ENCODE peak calls at places on chromosomes 5 and 9, in nine cellular contexts. M is cardiac fibroblast, O is dorsolateral prefrontal cortex, V is colonic mucosa, K is PC-9, G is body of pancreas, Z is foreskin keratinocyte, S is GM13977, Y is A549. C is an unnamed sample.

GRCh38 chr9:8734760-8735159 is 935.2 kb upstream of the DMAC1 start:
- DNase-seq in S (no peak), K (no peak), G (no peak), Y (peak; percentile 44), O (no peak), Z (no peak), V (no peak), M (no peak), C (no peak)

GRCh38 chr9:96550659-96551058 is 69.0 kb downstream of the CDC14B start:
- DNase-seq in Z (no peak), S (no peak), Y (no peak), G (no peak), M (no peak), O (no peak), K (no peak), V (no peak), C (no peak)

GRCh38 chr9:14907360-14907685 is 2.9 kb downstream of the FREM1 start:
- DNase-seq in Y (no peak), M (no peak), V (no peak), K (no peak), O (no peak), S (no peak), G (no peak), Z (no peak), C (no peak)

GRCh38 chr9:124493794-124494479 is 13.3 kb downstream of the NR5A1 start:
- DNase-seq in Y (no peak), Z (no peak), S (peak; percentile 77), V (no peak), K (no peak), M (no peak), G (no peak), O (no peak), C (peak; percentile 70)

GRCh38 chr5:118033686-118034338 is 954.5 kb downstream of the DTWD2 start:
- DNase-seq in Z (no peak), G (no peak), M (no peak), Y (no peak), O (no peak), K (no peak), V (no peak), S (no peak), C (no peak)

GRCh38 chr9:137724114-137724445 is 105.3 kb downstream of the EHMT1 start:
- DNase-seq in G (no peak), V (no peak), M (peak; percentile 54), K (no peak), O (no peak), S (no peak), Z (no peak), Y (no peak), C (no peak)

GRCh38 chr5:111834926-111835599 is 78.1 kb upstream of the NREP start:
- DNase-seq in O (no peak), Z (no peak), S (no peak), V (no peak), Y (no peak), G (no peak), M (peak; percentile 17), K (no peak), C (no peak)

GRCh38 chr5:53100606-53101005 is 9.0 kb downstream of the MOCS2 start:
- DNase-seq in V (no peak), O (no peak), G (no peak), M (peak; percentile 25), K (no peak), Y (no peak), S (no peak), Z (no peak), C (no peak)

GRCh38 chr5:130032807-130033206 is 128.5 kb downstream of the CHSY3 start:
- DNase-seq in S (no peak), G (peak; percentile 59), M (no peak), V (no peak), K (no peak), Z (no peak), O (peak; percentile 52), Y (no peak), C (no peak)

GRCh38 chr5:177336112-177336511 is 15.4 kb downstream of the LMAN2 start:
- DNase-seq in K (no peak), O (no peak), G (peak; percentile 32), M (peak; percentile 22), S (no peak), Z (no peak), V (no peak), Y (peak; percentile 74), C (no peak)
- TF ChIP-seq CTCF in K (peak; percentile 34), O (no peak), G (peak; percentile 40), M (peak; percentile 30), S (peak; percentile 41), Z (peak; percentile 72), V (peak; percentile 14), Y (peak; percentile 57), C (no peak)

GRCh38 chr9:136092741-136093140 is 2.3 kb downstream of the NACC2 start:
- DNase-seq in Y (no peak), G (no peak), K (no peak), V (no peak), O (no peak), S (no peak), Z (no peak), M (no peak), C (no peak)
- TF ChIP-seq CTCF in Y (peak; percentile 6), G (no peak), K (no peak), V (no peak), O (no peak), S (no peak), Z (no peak), M (no peak), C (no peak)

GRCh38 chr5:39270172-39270848 is 50.9 kb upstream of the FYB1 start:
- DNase-seq in O (no peak), Z (no peak), G (no peak), V (no peak), M (no peak), S (peak; percentile 32), K (no peak), Y (no peak), C (peak; percentile 38)
- TF ChIP-seq CTCF in O (no peak), Z (no peak), G (no peak), V (no peak), M (no peak), S (no peak), K (no peak), Y (no peak), C (no peak)

GRCh38 chr9:78806492-78807160 is 509.7 kb downstream of the PSAT1 start:
- DNase-seq in Z (no peak), K (no peak), V (no peak), M (peak; percentile 29), G (no peak), Y (no peak), S (no peak), O (no peak), C (no peak)

GRCh38 chr9:78812665-78813064 is 515.7 kb downstream of the PSAT1 start:
- DNase-seq in S (no peak), Z (no peak), O (no peak), G (no peak), V (no peak), M (no peak), K (no peak), Y (no peak), C (no peak)

GRCh38 chr9:78807286-78807685 is 510.4 kb downstream of the PSAT1 start:
- DNase-seq in S (no peak), O (no peak), M (peak; percentile 27), K (no peak), G (no peak), V (no peak), Z (no peak), Y (no peak), C (no peak)

GRCh38 chr9:78811562-78812276 is 514.8 kb downstream of the PSAT1 start:
- DNase-seq in S (no peak), O (no peak), K (peak; percentile 36), V (no peak), Y (no peak), M (peak; percentile 35), Z (no peak), G (no peak), C (no peak)

DNA sequence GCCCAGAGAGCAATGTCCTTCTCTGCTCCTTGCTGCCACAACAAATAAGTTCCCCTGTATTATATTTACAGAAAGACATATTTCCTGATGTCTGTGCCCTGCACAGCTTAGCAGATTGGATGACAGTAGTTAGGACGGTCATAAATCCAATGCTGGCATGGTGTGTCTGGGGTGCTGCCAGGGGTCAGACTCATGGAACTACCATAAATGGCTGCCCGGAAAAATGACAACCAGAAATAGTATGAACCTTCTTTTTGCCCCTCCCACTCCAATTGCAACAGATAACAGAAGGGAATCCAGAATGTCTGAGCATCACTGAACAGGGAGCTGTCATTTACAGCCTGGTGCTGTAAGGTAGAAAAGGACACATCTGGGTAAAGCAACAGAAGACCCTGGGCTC is 511.2 kb downstream of the PSAT1 start:
- DNase-seq in O (no peak), M (no peak), K (no peak), V (no peak), S (no peak), Z (no peak), Y (no peak), G (no peak), C (no peak)
- TF ChIP-seq CTCF in O (no peak), M (no peak), K (no peak), V (no peak), S (no peak), Z (no peak), Y (no peak), G (no peak), C (no peak)

GRCh38 chr5:13250450-13251291 is 693.8 kb downstream of the DNAH5 start:
- DNase-seq in V (no peak), O (no peak), Y (peak; percentile 19), K (no peak), S (peak; percentile 40), G (no peak), Z (no peak), M (peak; percentile 6), C (peak; percentile 27)
- TF ChIP-seq CTCF in V (no peak), O (peak; percentile 19), Y (peak; percentile 26), K (peak; percentile 83), S (peak; percentile 65), G (peak; percentile 26), Z (peak; percentile 54), M (peak; percentile 34), C (peak; percentile 1)